ENCODE peak calls at places on chromosomes 5 and 9, in six cellular contexts. Q is DMS153, O is HEK293T, A is AG08396, P is GF-D8, T is GM06990. H is an unnamed sample.
A peak's percentile ranks its signal among the peaks of the same experiment; 100 is the strongest.

GRCh38 chr5:1110930-1111726 is 735 bp downstream of the SLC12A7 start:
- DNase-seq in Q (no peak), O (peak; percentile 49), A (peak; percentile 67), P (no peak), T (no peak), H (peak; percentile 72)

GRCh38 chr5:77211691-77212047 is 1.2 kb downstream of the PDE8B start:
- DNase-seq in Q (no peak), O (no peak), A (no peak), P (no peak), T (no peak), H (no peak)

GRCh38 chr9:124124729-124125589 is 113.4 kb downstream of the LHX2 start:
- DNase-seq in Q (peak; percentile 96), O (no peak), A (no peak), P (no peak), T (no peak), H (no peak)

GRCh38 chr9:116697341-116697740 is 10.2 kb downstream of the TRIM32 start:
- DNase-seq in Q (no peak), O (no peak), A (peak; percentile 43), P (no peak), T (no peak), H (no peak)

GRCh38 chr5:141412853-141413539 is at the start of gene PCDHGA10:
- DNase-seq in Q (no peak), O (peak; percentile 45), A (peak; percentile 81), P (no peak), T (no peak), H (peak; percentile 82)

GRCh38 chr5:41509399-41510175 is 814 bp downstream of the PLCXD3 start:
- DNase-seq in Q (no peak), O (no peak), A (no peak), P (no peak), T (no peak), H (no peak)

GRCh38 chr5:108481355-108481931 is 99.5 kb upstream of the FBXL17 start:
- DNase-seq in Q (no peak), O (peak; percentile 39), A (no peak), P (no peak), T (peak; percentile 13), H (peak; percentile 23)

GRCh38 chr5:52961238-52961637 is 27.9 kb upstream of the ITGA2 start:
- DNase-seq in Q (no peak), O (no peak), A (no peak), P (no peak), T (no peak), H (no peak)

GRCh38 chr9:106400170-106400569 is 462.8 kb upstream of the ZNF462 start:
- DNase-seq in Q (no peak), O (no peak), A (no peak), P (no peak), T (no peak), H (no peak)

GRCh38 chr5:168916266-168916665 is 337.1 kb upstream of the PANK3 start:
- DNase-seq in Q (no peak), O (no peak), A (no peak), P (no peak), T (no peak), H (no peak)

GRCh38 chr5:24363789-24364534 is 280.8 kb downstream of the CDH10 start:
- DNase-seq in Q (peak; percentile 66), O (no peak), A (no peak), P (no peak), T (no peak), H (no peak)

GRCh38 chr5:98770911-98771322 is 2.5 kb upstream of the RGMB start:
- DNase-seq in Q (no peak), O (no peak), A (no peak), P (no peak), T (no peak), H (peak; percentile 32)

GRCh38 chr9:138065287-138065686 is 187.7 kb downstream of the CACNA1B start:
- DNase-seq in Q (no peak), O (no peak), A (no peak), P (no peak), T (no peak), H (no peak)

GRCh38 chr5:85278193-85278592 is 893.5 kb upstream of the EDIL3 start:
- DNase-seq in Q (no peak), O (no peak), A (no peak), P (no peak), T (no peak), H (no peak)

H was measured in GM13976.